ENCODE peak calls at places on chromosomes 7 and 10, in ten cellular contexts. One of them, this sample, is unnamed.

GRCh38 chr7:139691253-139691781 is 86.5 kb downstream of the HIPK2 start:
- DNase-seq in HCT116: no peak
- DNase-seq in gastrocnemius medialis: peak; percentile 65
- DNase-seq in epithelial cell of esophagus: no peak
- DNase-seq in AG04450: no peak
- DNase-seq in A549: no peak
- DNase-seq in astrocyte of the cerebellum: no peak
- DNase-seq in tibial artery: no peak
- DNase-seq in AG09309: no peak
- DNase-seq in AG10803: no peak
- DNase-seq in this sample: peak; percentile 91

GRCh38 chr7:75861636-75862035 is 17.2 kb upstream of the RHBDD2 start:
- DNase-seq in A549: no peak
- DNase-seq in gastrocnemius medialis: no peak
- DNase-seq in epithelial cell of esophagus: no peak
- DNase-seq in tibial artery: no peak
- DNase-seq in AG10803: peak; percentile 74
- DNase-seq in AG09309: no peak
- DNase-seq in astrocyte of the cerebellum: no peak
- DNase-seq in AG04450: peak; percentile 48
- DNase-seq in HCT116: no peak
- DNase-seq in this sample: peak; percentile 85

GRCh38 chr10:34815174-34816066 is at the start of gene PARD3:
- DNase-seq in gastrocnemius medialis: peak; percentile 67
- DNase-seq in astrocyte of the cerebellum: peak; percentile 15
- DNase-seq in AG04450: no peak
- DNase-seq in epithelial cell of esophagus: peak; percentile 62
- DNase-seq in A549: peak; percentile 71
- DNase-seq in tibial artery: peak; percentile 55
- DNase-seq in HCT116: no peak
- DNase-seq in AG09309: no peak
- DNase-seq in AG10803: peak; percentile 51
- DNase-seq in this sample: peak; percentile 66

GRCh38 chr10:90204956-90205695 is 503.7 kb downstream of the KIF20B start:
- DNase-seq in A549: no peak
- DNase-seq in tibial artery: no peak
- DNase-seq in epithelial cell of esophagus: peak; percentile 60
- DNase-seq in gastrocnemius medialis: no peak
- DNase-seq in AG10803: no peak
- DNase-seq in AG04450: no peak
- DNase-seq in HCT116: no peak
- DNase-seq in astrocyte of the cerebellum: peak; percentile 85
- DNase-seq in AG09309: no peak
- DNase-seq in this sample: peak; percentile 51

GRCh38 chr7:152969335-152969734 is 209.8 kb downstream of the ACTR3B start:
- DNase-seq in AG04450: no peak
- DNase-seq in astrocyte of the cerebellum: no peak
- DNase-seq in HCT116: no peak
- DNase-seq in gastrocnemius medialis: no peak
- DNase-seq in AG10803: no peak
- DNase-seq in AG09309: no peak
- DNase-seq in tibial artery: no peak
- DNase-seq in A549: no peak
- DNase-seq in epithelial cell of esophagus: no peak
- DNase-seq in this sample: no peak

GRCh38 chr7:80232969-80233724 is 98.5 kb downstream of the GNAI1 start:
- DNase-seq in tibial artery: no peak
- DNase-seq in epithelial cell of esophagus: peak; percentile 65
- DNase-seq in HCT116: no peak
- DNase-seq in gastrocnemius medialis: no peak
- DNase-seq in AG04450: no peak
- DNase-seq in AG09309: no peak
- DNase-seq in A549: no peak
- DNase-seq in AG10803: no peak
- DNase-seq in astrocyte of the cerebellum: no peak
- DNase-seq in this sample: no peak

GRCh38 chr10:123786306-123786705 is 105.3 kb downstream of the CPXM2 start:
- DNase-seq in A549: no peak
- DNase-seq in gastrocnemius medialis: no peak
- DNase-seq in epithelial cell of esophagus: no peak
- DNase-seq in tibial artery: no peak
- DNase-seq in astrocyte of the cerebellum: no peak
- DNase-seq in AG10803: no peak
- DNase-seq in HCT116: no peak
- DNase-seq in AG04450: no peak
- DNase-seq in AG09309: no peak
- DNase-seq in this sample: no peak

GRCh38 chr7:21543528-21544302 is 876 bp downstream of the DNAH11 start:
- DNase-seq in epithelial cell of esophagus: peak; percentile 51
- DNase-seq in AG09309: no peak
- DNase-seq in AG10803: no peak
- DNase-seq in HCT116: no peak
- DNase-seq in gastrocnemius medialis: no peak
- DNase-seq in A549: no peak
- DNase-seq in astrocyte of the cerebellum: no peak
- DNase-seq in AG04450: no peak
- DNase-seq in tibial artery: no peak
- DNase-seq in this sample: peak; percentile 2

GRCh38 chr10:69497235-69497561 is 45.9 kb downstream of the TSPAN15 start:
- DNase-seq in AG10803: no peak
- DNase-seq in tibial artery: no peak
- DNase-seq in astrocyte of the cerebellum: no peak
- DNase-seq in HCT116: no peak
- DNase-seq in epithelial cell of esophagus: no peak
- DNase-seq in AG09309: no peak
- DNase-seq in AG04450: no peak
- DNase-seq in A549: no peak
- DNase-seq in gastrocnemius medialis: no peak
- DNase-seq in this sample: no peak

GRCh38 chr7:15313361-15313760 is 248.5 kb downstream of the AGMO start:
- DNase-seq in gastrocnemius medialis: no peak
- DNase-seq in HCT116: no peak
- DNase-seq in A549: no peak
- DNase-seq in astrocyte of the cerebellum: no peak
- DNase-seq in AG10803: no peak
- DNase-seq in epithelial cell of esophagus: no peak
- DNase-seq in AG04450: no peak
- DNase-seq in tibial artery: no peak
- DNase-seq in AG09309: no peak
- DNase-seq in this sample: no peak

GRCh38 chr10:52245547-52245946 is 68.5 kb upstream of the DKK1 start:
- DNase-seq in epithelial cell of esophagus: no peak
- DNase-seq in tibial artery: no peak
- DNase-seq in AG04450: no peak
- DNase-seq in astrocyte of the cerebellum: no peak
- DNase-seq in gastrocnemius medialis: no peak
- DNase-seq in AG09309: no peak
- DNase-seq in AG10803: no peak
- DNase-seq in HCT116: no peak
- DNase-seq in A549: no peak
- DNase-seq in this sample: no peak

GRCh38 chr7:146387140-146387539 is 270.5 kb downstream of the CNTNAP2 start:
- DNase-seq in epithelial cell of esophagus: peak; percentile 2
- DNase-seq in astrocyte of the cerebellum: no peak
- DNase-seq in A549: no peak
- DNase-seq in AG04450: no peak
- DNase-seq in HCT116: no peak
- DNase-seq in gastrocnemius medialis: no peak
- DNase-seq in tibial artery: no peak
- DNase-seq in AG09309: no peak
- DNase-seq in AG10803: no peak
- DNase-seq in this sample: no peak

GRCh38 chr7:114341648-114342047 is 73.0 kb upstream of the FOXP2 start:
- DNase-seq in AG10803: no peak
- DNase-seq in epithelial cell of esophagus: no peak
- DNase-seq in gastrocnemius medialis: no peak
- DNase-seq in astrocyte of the cerebellum: no peak
- DNase-seq in AG09309: no peak
- DNase-seq in tibial artery: no peak
- DNase-seq in HCT116: no peak
- DNase-seq in A549: no peak
- DNase-seq in AG04450: no peak
- DNase-seq in this sample: no peak

GRCh38 chr10:122018951-122019413 is 30.0 kb downstream of the TACC2 start:
- DNase-seq in gastrocnemius medialis: no peak
- DNase-seq in tibial artery: no peak
- DNase-seq in epithelial cell of esophagus: peak; percentile 77
- DNase-seq in astrocyte of the cerebellum: no peak
- DNase-seq in AG10803: no peak
- DNase-seq in AG04450: no peak
- DNase-seq in HCT116: no peak
- DNase-seq in AG09309: no peak
- DNase-seq in A549: peak; percentile 33
- DNase-seq in this sample: no peak

GRCh38 chr10:13759167-13759566 is 172.4 kb downstream of the PRPF18 start:
- DNase-seq in AG09309: no peak
- DNase-seq in epithelial cell of esophagus: no peak
- DNase-seq in gastrocnemius medialis: no peak
- DNase-seq in tibial artery: no peak
- DNase-seq in A549: no peak
- DNase-seq in AG04450: no peak
- DNase-seq in astrocyte of the cerebellum: no peak
- DNase-seq in AG10803: peak; percentile 45
- DNase-seq in HCT116: no peak
- DNase-seq in this sample: peak; percentile 43

GRCh38 chr7:130441408-130441854 is 615 bp upstream of the CEP41 start:
- DNase-seq in tibial artery: no peak
- DNase-seq in gastrocnemius medialis: no peak
- DNase-seq in astrocyte of the cerebellum: no peak
- DNase-seq in HCT116: no peak
- DNase-seq in AG09309: no peak
- DNase-seq in A549: peak; percentile 29
- DNase-seq in epithelial cell of esophagus: peak; percentile 20
- DNase-seq in AG04450: no peak
- DNase-seq in AG10803: no peak
- DNase-seq in this sample: no peak
- H3K4me3 ChIP-seq in tibial artery: peak overlapping the region; percentile 66
- H3K4me3 ChIP-seq in gastrocnemius medialis: peak overlapping the region; percentile 76
- H3K4me3 ChIP-seq in astrocyte of the cerebellum: peak overlapping the region; percentile 74
- H3K4me3 ChIP-seq in HCT116: peak overlapping the region; percentile 65
- H3K4me3 ChIP-seq in AG09309: peak overlapping the region; percentile 93
- H3K4me3 ChIP-seq in A549: peak overlapping the region; percentile 65
- H3K4me3 ChIP-seq in epithelial cell of esophagus: peak overlapping the region; percentile 77
- H3K4me3 ChIP-seq in AG04450: peak overlapping the region; percentile 50
- H3K4me3 ChIP-seq in AG10803: peak overlapping the region; percentile 85
- H3K4me3 ChIP-seq in this sample: peak overlapping the region; percentile 85

GRCh38 chr10:114121031-114121430 is 53.0 kb downstream of the CCDC186 start:
- DNase-seq in HCT116: no peak
- DNase-seq in astrocyte of the cerebellum: no peak
- DNase-seq in gastrocnemius medialis: no peak
- DNase-seq in AG04450: no peak
- DNase-seq in tibial artery: no peak
- DNase-seq in epithelial cell of esophagus: no peak
- DNase-seq in AG09309: no peak
- DNase-seq in AG10803: no peak
- DNase-seq in A549: no peak
- DNase-seq in this sample: no peak
- TF ChIP-seq CTCF in HCT116: no peak
- TF ChIP-seq CTCF in astrocyte of the cerebellum: no peak
- TF ChIP-seq CTCF in gastrocnemius medialis: no peak
- TF ChIP-seq CTCF in AG04450: no peak
- TF ChIP-seq CTCF in tibial artery: no peak
- TF ChIP-seq CTCF in epithelial cell of esophagus: no peak
- TF ChIP-seq CTCF in AG09309: no peak
- TF ChIP-seq CTCF in AG10803: no peak
- TF ChIP-seq CTCF in A549: no peak
- TF ChIP-seq CTCF in this sample: no peak

GRCh38 chr10:88241501-88241900 is 341.6 kb downstream of the RNLS start:
- DNase-seq in gastrocnemius medialis: no peak
- DNase-seq in AG09309: no peak
- DNase-seq in astrocyte of the cerebellum: no peak
- DNase-seq in tibial artery: no peak
- DNase-seq in AG10803: no peak
- DNase-seq in epithelial cell of esophagus: no peak
- DNase-seq in HCT116: no peak
- DNase-seq in A549: no peak
- DNase-seq in AG04450: no peak
- DNase-seq in this sample: no peak

GRCh38 chr10:88245974-88246511 is 337.1 kb downstream of the RNLS start:
- DNase-seq in astrocyte of the cerebellum: no peak
- DNase-seq in tibial artery: no peak
- DNase-seq in gastrocnemius medialis: no peak
- DNase-seq in HCT116: no peak
- DNase-seq in A549: no peak
- DNase-seq in AG04450: no peak
- DNase-seq in AG09309: peak; percentile 43
- DNase-seq in AG10803: peak; percentile 64
- DNase-seq in epithelial cell of esophagus: no peak
- DNase-seq in this sample: peak; percentile 80

GRCh38 chr10:88244781-88245350 is 338.3 kb downstream of the RNLS start:
- DNase-seq in astrocyte of the cerebellum: no peak
- DNase-seq in A549: no peak
- DNase-seq in AG09309: no peak
- DNase-seq in AG10803: no peak
- DNase-seq in HCT116: no peak
- DNase-seq in tibial artery: no peak
- DNase-seq in AG04450: no peak
- DNase-seq in gastrocnemius medialis: no peak
- DNase-seq in epithelial cell of esophagus: no peak
- DNase-seq in this sample: no peak

GRCh38 chr10:88243202-88243744 is 339.8 kb downstream of the RNLS start:
- DNase-seq in A549: no peak
- DNase-seq in HCT116: no peak
- DNase-seq in astrocyte of the cerebellum: no peak
- DNase-seq in gastrocnemius medialis: no peak
- DNase-seq in AG04450: no peak
- DNase-seq in tibial artery: no peak
- DNase-seq in AG10803: no peak
- DNase-seq in epithelial cell of esophagus: no peak
- DNase-seq in AG09309: no peak
- DNase-seq in this sample: no peak

GRCh38 chr10:88243847-88244730 is 339.0 kb downstream of the RNLS start:
- DNase-seq in gastrocnemius medialis: peak; percentile 76
- DNase-seq in AG10803: no peak
- DNase-seq in AG09309: no peak
- DNase-seq in epithelial cell of esophagus: no peak
- DNase-seq in A549: no peak
- DNase-seq in HCT116: no peak
- DNase-seq in AG04450: peak; percentile 48
- DNase-seq in astrocyte of the cerebellum: no peak
- DNase-seq in tibial artery: peak; percentile 54
- DNase-seq in this sample: peak; percentile 94
- H3K4me3 ChIP-seq in gastrocnemius medialis: peak overlapping the region; percentile 58
- H3K4me3 ChIP-seq in AG10803: no peak overlapping the region
- H3K4me3 ChIP-seq in AG09309: no peak overlapping the region
- H3K4me3 ChIP-seq in epithelial cell of esophagus: no peak overlapping the region
- H3K4me3 ChIP-seq in A549: no peak overlapping the region
- H3K4me3 ChIP-seq in HCT116: no peak overlapping the region
- H3K4me3 ChIP-seq in AG04450: no peak overlapping the region
- H3K4me3 ChIP-seq in astrocyte of the cerebellum: no peak overlapping the region
- H3K4me3 ChIP-seq in tibial artery: no peak overlapping the region
- H3K4me3 ChIP-seq in this sample: no peak overlapping the region

DNA sequence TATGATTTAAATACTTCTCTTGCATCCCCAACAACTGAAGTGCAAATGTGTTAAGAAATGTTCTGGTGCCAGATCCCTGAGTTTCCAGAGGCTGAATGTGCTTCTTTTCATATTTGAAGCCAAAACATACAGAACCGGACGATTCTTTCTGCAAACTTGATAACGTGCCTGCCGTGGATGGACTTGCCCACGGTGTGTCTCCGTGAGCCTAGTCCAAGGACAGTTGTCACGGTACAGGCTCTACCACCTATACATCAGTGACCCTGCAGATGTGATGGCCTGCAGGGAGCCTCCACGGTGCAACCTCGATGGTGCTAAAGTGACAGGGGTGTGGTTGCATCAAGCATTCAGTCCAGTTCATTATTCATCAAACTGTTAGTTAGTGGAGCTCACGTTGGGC is 198.7 kb upstream of the LYZL2 start:
- DNase-seq in AG10803: no peak
- DNase-seq in gastrocnemius medialis: no peak
- DNase-seq in astrocyte of the cerebellum: no peak
- DNase-seq in tibial artery: no peak
- DNase-seq in AG04450: no peak
- DNase-seq in epithelial cell of esophagus: no peak
- DNase-seq in HCT116: no peak
- DNase-seq in A549: no peak
- DNase-seq in AG09309: no peak
- DNase-seq in this sample: no peak
- TF ChIP-seq CTCF in AG10803: no peak
- TF ChIP-seq CTCF in gastrocnemius medialis: no peak
- TF ChIP-seq CTCF in astrocyte of the cerebellum: no peak
- TF ChIP-seq CTCF in tibial artery: no peak
- TF ChIP-seq CTCF in AG04450: no peak
- TF ChIP-seq CTCF in epithelial cell of esophagus: no peak
- TF ChIP-seq CTCF in HCT116: no peak
- TF ChIP-seq CTCF in A549: no peak
- TF ChIP-seq CTCF in AG09309: no peak
- TF ChIP-seq CTCF in this sample: no peak

This sample was measured in fibroblast of villous mesenchyme.